ENCODE peak calls at places on chromosomes 12 and 14, in nine cellular contexts. O, P, T, N, D, C, E, L and H are unnamed samples.

GRCh38 chr14:23357261-23357660 is 4.6 kb upstream of the SLC22A17 start:
- DNase-seq in O (no peak), P (no peak), T (no peak), N (no peak), D (no peak), C (no peak), E (no peak), L (no peak), H (no peak)

GRCh38 chr12:93325855-93326254 is 51.9 kb upstream of the NUDT4 start:
- DNase-seq in O (no peak), P (no peak), T (no peak), N (no peak), D (no peak), C (no peak), E (no peak), L (no peak), H (no peak)

GRCh38 chr14:50082784-50083466 is 33.4 kb downstream of the VCPKMT start:
- DNase-seq in O (no peak), P (no peak), T (no peak), N (no peak), D (peak; percentile 57), C (no peak), E (no peak), L (no peak), H (peak; percentile 74)

GRCh38 chr12:28939427-28939826 is 209.7 kb upstream of the FAR2 start:
- DNase-seq in O (no peak), P (peak; percentile 41), T (no peak), N (no peak), D (no peak), C (no peak), E (no peak), L (no peak), H (no peak)

GRCh38 chr12:126608607-126609175 is 1543.5 kb downstream of the AACS start:
- DNase-seq in O (no peak), P (no peak), T (no peak), N (no peak), D (no peak), C (no peak), E (no peak), L (no peak), H (no peak)

GRCh38 chr14:75315143-75315542 is 36.5 kb downstream of the FOS start:
- DNase-seq in O (no peak), P (peak; percentile 50), T (no peak), N (no peak), D (peak; percentile 54), C (no peak), E (no peak), L (no peak), H (peak; percentile 43)

GRCh38 chr12:123363385-123363742 is 1.3 kb downstream of the SBNO1 start:
- DNase-seq in O (no peak), P (no peak), T (no peak), N (no peak), D (no peak), C (no peak), E (no peak), L (no peak), H (no peak)

GRCh38 chr12:130162267-130162666 is at the start of gene FZD10:
- DNase-seq in O (no peak), P (no peak), T (no peak), N (no peak), D (no peak), C (no peak), E (no peak), L (no peak), H (peak; percentile 26)

GRCh38 chr12:69598174-69598753 is 12.4 kb downstream of the LRRC10 start:
- DNase-seq in O (no peak), P (no peak), T (no peak), N (no peak), D (no peak), C (no peak), E (no peak), L (no peak), H (no peak)

GRCh38 chr12:94677778-94678177 is 27.4 kb upstream of the TMCC3 start:
- DNase-seq in O (no peak), P (no peak), T (no peak), N (no peak), D (peak; percentile 27), C (no peak), E (no peak), L (no peak), H (no peak)

GRCh38 chr14:61145258-61145902 is 135.8 kb downstream of the TMEM30B start:
- DNase-seq in O (no peak), P (no peak), T (no peak), N (no peak), D (no peak), C (no peak), E (no peak), L (no peak), H (no peak)

GRCh38 chr12:48419409-48419935 is 52.9 kb upstream of the ANP32D start:
- DNase-seq in O (no peak), P (no peak), T (no peak), N (no peak), D (no peak), C (no peak), E (no peak), L (no peak), H (no peak)

GRCh38 chr12:128693771-128694170 is 130.0 kb downstream of the SLC15A4 start:
- DNase-seq in O (no peak), P (no peak), T (no peak), N (no peak), D (no peak), C (no peak), E (no peak), L (no peak), H (no peak)

GRCh38 chr12:90233168-90234100 is 524.8 kb upstream of the ATP2B1 start:
- DNase-seq in O (no peak), P (no peak), T (no peak), N (no peak), D (no peak), C (no peak), E (no peak), L (no peak), H (no peak)

GRCh38 chr12:131917139-131917710 is 11.9 kb upstream of the PUS1 start:
- DNase-seq in O (no peak), P (no peak), T (peak; percentile 92), N (no peak), D (no peak), C (no peak), E (peak; percentile 71), L (no peak), H (no peak)

GRCh38 chr12:8157484-8158198 is 826 bp downstream of the ZNF705A start:
- DNase-seq in O (no peak), P (peak; percentile 52), T (no peak), N (no peak), D (no peak), C (no peak), E (no peak), L (no peak), H (no peak)

GRCh38 chr12:11561416-11561815 is 88.1 kb upstream of the ETV6 start:
- DNase-seq in O (no peak), P (no peak), T (no peak), N (no peak), D (no peak), C (no peak), E (no peak), L (no peak), H (no peak)

DNA sequence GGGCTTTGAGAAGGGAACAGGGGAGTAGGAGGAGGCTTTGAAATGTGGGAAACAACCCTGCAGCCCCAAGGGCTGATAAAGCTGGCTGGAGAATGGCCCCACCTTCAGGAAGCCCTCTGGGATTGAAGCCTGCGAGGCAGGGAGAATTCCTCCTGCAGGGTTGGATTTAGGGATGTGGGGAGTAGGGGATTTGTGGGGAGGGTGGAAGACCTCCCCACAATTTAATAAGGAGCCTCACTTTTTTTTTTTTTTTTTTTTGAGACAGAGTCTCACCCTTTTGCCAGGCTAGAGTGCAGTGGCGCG is 88.8 kb upstream of the NCOR2 start:
- DNase-seq in O (no peak), P (no peak), T (no peak), N (no peak), D (no peak), C (no peak), E (no peak), L (no peak), H (no peak)
- H3K27ac ChIP-seq in O (no peak overlapping the region), P (peak overlapping the region; percentile 91), T (no peak overlapping the region), N (no peak overlapping the region), D (peak overlapping the region; percentile 86), C (no peak overlapping the region), E (no peak overlapping the region), L (no peak overlapping the region), H (peak overlapping the region; percentile 76)

GRCh38 chr12:6205144-6205539 is 4.9 kb downstream of the CD9 start:
- DNase-seq in O (no peak), P (peak; percentile 69), T (no peak), N (no peak), D (no peak), C (no peak), E (no peak), L (no peak), H (peak; percentile 60)
- TF ChIP-seq POLR2AphosphoS5 in O (no peak), P (peak; percentile 42), T (no peak), N (no peak), D (no peak), C (no peak), E (no peak), L (no peak), H (peak; percentile 8)

DNA sequence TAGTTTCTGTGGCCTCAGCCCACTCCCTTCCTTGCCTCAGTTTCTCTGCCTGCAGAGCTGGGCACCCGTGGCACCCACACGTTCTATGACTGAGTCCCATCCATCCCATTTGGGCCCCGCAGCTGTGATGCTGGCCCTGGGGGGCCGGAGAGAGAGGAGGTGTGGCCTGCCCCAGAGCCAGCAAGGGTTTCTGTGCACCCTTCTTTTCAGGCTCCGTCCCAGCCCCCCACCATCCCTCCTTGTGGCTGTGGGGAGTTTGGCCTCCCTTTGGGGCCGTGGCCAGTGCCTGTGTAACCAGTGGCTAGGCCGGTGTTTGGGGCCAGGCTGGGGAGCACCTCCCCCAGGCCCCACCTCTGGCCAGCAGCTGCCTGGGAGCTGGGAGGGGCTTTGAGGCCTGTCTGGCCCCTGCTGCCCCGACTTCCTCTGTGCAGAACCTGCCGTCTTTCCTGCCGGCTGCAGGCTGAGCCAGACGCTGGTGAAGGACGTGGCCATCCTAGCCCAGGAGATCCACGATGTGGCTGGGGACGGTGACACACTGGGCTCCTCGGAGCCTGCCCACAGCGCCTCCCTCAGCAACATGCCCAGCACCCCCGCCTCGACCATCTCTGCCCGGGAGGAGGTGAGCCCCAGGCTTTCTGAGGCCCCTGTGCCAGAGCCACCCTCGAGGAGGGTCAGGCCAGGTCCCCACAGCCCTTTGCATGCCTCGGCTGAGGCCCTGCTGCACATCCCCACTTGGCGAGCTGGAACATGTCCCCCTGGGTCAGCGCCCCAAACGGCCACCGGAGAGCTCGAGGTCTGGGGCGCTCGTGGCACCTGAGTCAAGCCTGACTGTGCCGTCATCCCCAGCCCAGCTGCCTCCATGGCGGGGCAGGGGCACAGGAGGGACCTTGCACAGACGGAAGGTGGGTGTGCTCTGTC is 27.7 kb downstream of the CEP170B start:
- DNase-seq in O (no peak), P (no peak), T (peak; percentile 76), N (no peak), D (peak; percentile 24), C (no peak), E (peak; percentile 47), L (no peak), H (peak; percentile 7)
- H3K27me3 ChIP-seq in O (no peaks in the 10 kb centered on the region), P (no peaks in the 10 kb centered on the region), T (no peaks in the 10 kb centered on the region), N (no peaks in the 10 kb centered on the region), D (no peaks in the 10 kb centered on the region), C (no peaks in the 10 kb centered on the region), E (no peaks in the 10 kb centered on the region), L (no peaks in the 10 kb centered on the region), H (no peaks in the 10 kb centered on the region)

DNA sequence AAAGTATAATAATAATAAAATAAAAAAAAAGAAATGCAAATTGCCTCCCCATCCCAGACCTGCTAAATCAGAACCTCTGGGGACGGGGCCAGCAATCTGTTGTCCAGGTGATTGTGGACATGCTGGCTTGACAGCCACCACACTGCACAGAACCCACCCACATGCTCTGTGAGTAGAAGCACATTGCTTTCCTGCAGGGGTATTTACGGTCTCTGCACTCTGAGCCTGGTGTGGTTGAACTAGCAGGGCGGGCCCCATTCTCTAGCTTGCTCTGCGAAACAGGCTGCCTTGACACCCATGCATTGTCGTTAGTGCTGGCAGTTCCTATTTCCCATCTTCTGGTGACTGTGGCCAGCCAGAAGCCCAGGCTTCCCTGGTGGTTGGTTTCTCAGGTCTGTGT is 24.5 kb downstream of the PRMT8 start:
- DNase-seq in O (no peak), P (no peak), T (no peak), N (no peak), D (no peak), C (no peak), E (no peak), L (no peak), H (no peak)
- H3K27ac ChIP-seq in O (no peak overlapping the region), P (no peak overlapping the region), T (no peak overlapping the region), N (no peak overlapping the region), D (no peak overlapping the region), C (no peak overlapping the region), E (no peak overlapping the region), L (no peak overlapping the region), H (no peak overlapping the region)